ENCODE peak calls at places on chromosome 2, in eight cellular contexts. One of them, this sample, is unnamed.

GRCh38 chr2:45839388-45840251 is 188.1 kb downstream of the PRKCE start:
- DNase-seq in thoracic aorta: no peak
- DNase-seq in hepatocyte: no peak
- DNase-seq in left lung: no peak
- DNase-seq in lung: no peak
- DNase-seq in right atrium auricular region: no peak
- DNase-seq in CD8-positive, alpha-beta T cell: no peak
- DNase-seq in HCT116: no peak
- DNase-seq in this sample: no peak

GRCh38 chr2:58620127-58620526 is 379.0 kb upstream of the FANCL start:
- DNase-seq in left lung: no peak
- DNase-seq in hepatocyte: no peak
- DNase-seq in right atrium auricular region: no peak
- DNase-seq in lung: no peak
- DNase-seq in HCT116: no peak
- DNase-seq in CD8-positive, alpha-beta T cell: no peak
- DNase-seq in thoracic aorta: no peak
- DNase-seq in this sample: no peak

GRCh38 chr2:197255550-197255949 is 55.0 kb downstream of the ANKRD44 start:
- DNase-seq in lung: peak; percentile 60
- DNase-seq in CD8-positive, alpha-beta T cell: peak; percentile 45
- DNase-seq in left lung: peak; percentile 87
- DNase-seq in hepatocyte: peak; percentile 49
- DNase-seq in thoracic aorta: no peak
- DNase-seq in right atrium auricular region: peak; percentile 80
- DNase-seq in HCT116: no peak
- DNase-seq in this sample: peak; percentile 73

GRCh38 chr2:29304399-29304798 is 189.2 kb downstream of the CLIP4 start:
- DNase-seq in right atrium auricular region: no peak
- DNase-seq in HCT116: no peak
- DNase-seq in thoracic aorta: no peak
- DNase-seq in hepatocyte: no peak
- DNase-seq in CD8-positive, alpha-beta T cell: no peak
- DNase-seq in left lung: no peak
- DNase-seq in lung: no peak
- DNase-seq in this sample: peak; percentile 3

GRCh38 chr2:176419591-176420071 is 150.4 kb downstream of the MTX2 start:
- DNase-seq in CD8-positive, alpha-beta T cell: no peak
- DNase-seq in left lung: no peak
- DNase-seq in hepatocyte: no peak
- DNase-seq in HCT116: no peak
- DNase-seq in lung: no peak
- DNase-seq in right atrium auricular region: no peak
- DNase-seq in thoracic aorta: no peak
- DNase-seq in this sample: no peak

GRCh38 chr2:63537306-63537705 is 51.0 kb downstream of the WDPCP start:
- DNase-seq in HCT116: no peak
- DNase-seq in lung: no peak
- DNase-seq in CD8-positive, alpha-beta T cell: no peak
- DNase-seq in hepatocyte: no peak
- DNase-seq in thoracic aorta: no peak
- DNase-seq in left lung: no peak
- DNase-seq in right atrium auricular region: no peak
- DNase-seq in this sample: no peak

GRCh38 chr2:238602223-238602945 is 175.7 kb downstream of the ASB1 start:
- DNase-seq in thoracic aorta: no peak
- DNase-seq in right atrium auricular region: no peak
- DNase-seq in CD8-positive, alpha-beta T cell: no peak
- DNase-seq in HCT116: no peak
- DNase-seq in hepatocyte: no peak
- DNase-seq in lung: no peak
- DNase-seq in left lung: no peak
- DNase-seq in this sample: no peak

GRCh38 chr2:47520825-47521665 is 118.1 kb downstream of the MSH2 start:
- DNase-seq in thoracic aorta: no peak
- DNase-seq in left lung: peak; percentile 64
- DNase-seq in HCT116: no peak
- DNase-seq in lung: peak; percentile 36
- DNase-seq in hepatocyte: no peak
- DNase-seq in CD8-positive, alpha-beta T cell: peak; percentile 62
- DNase-seq in right atrium auricular region: no peak
- DNase-seq in this sample: no peak

GRCh38 chr2:43074592-43075053 is 151.8 kb downstream of the ZFP36L2 start:
- DNase-seq in right atrium auricular region: no peak
- DNase-seq in lung: no peak
- DNase-seq in hepatocyte: no peak
- DNase-seq in CD8-positive, alpha-beta T cell: no peak
- DNase-seq in thoracic aorta: no peak
- DNase-seq in HCT116: no peak
- DNase-seq in left lung: no peak
- DNase-seq in this sample: no peak

GRCh38 chr2:36458106-36458505 is 102.5 kb downstream of the CRIM1 start:
- DNase-seq in thoracic aorta: no peak
- DNase-seq in right atrium auricular region: no peak
- DNase-seq in lung: no peak
- DNase-seq in CD8-positive, alpha-beta T cell: no peak
- DNase-seq in HCT116: no peak
- DNase-seq in left lung: no peak
- DNase-seq in hepatocyte: no peak
- DNase-seq in this sample: no peak
- H3K4me1 ChIP-seq in thoracic aorta: peaks cover 37% of the 10 kb centered on the region
- H3K4me1 ChIP-seq in right atrium auricular region: no peaks in the 10 kb centered on the region
- H3K4me1 ChIP-seq in lung: peaks cover 20% of the 10 kb centered on the region
- H3K4me1 ChIP-seq in CD8-positive, alpha-beta T cell: no peaks in the 10 kb centered on the region
- H3K4me1 ChIP-seq in HCT116: peaks cover 56% of the 10 kb centered on the region
- H3K4me1 ChIP-seq in left lung: peaks cover 46% of the 10 kb centered on the region
- H3K4me1 ChIP-seq in hepatocyte: peaks cover 33% of the 10 kb centered on the region
- H3K4me1 ChIP-seq in this sample: peaks cover 100% of the 10 kb centered on the region

DNA sequence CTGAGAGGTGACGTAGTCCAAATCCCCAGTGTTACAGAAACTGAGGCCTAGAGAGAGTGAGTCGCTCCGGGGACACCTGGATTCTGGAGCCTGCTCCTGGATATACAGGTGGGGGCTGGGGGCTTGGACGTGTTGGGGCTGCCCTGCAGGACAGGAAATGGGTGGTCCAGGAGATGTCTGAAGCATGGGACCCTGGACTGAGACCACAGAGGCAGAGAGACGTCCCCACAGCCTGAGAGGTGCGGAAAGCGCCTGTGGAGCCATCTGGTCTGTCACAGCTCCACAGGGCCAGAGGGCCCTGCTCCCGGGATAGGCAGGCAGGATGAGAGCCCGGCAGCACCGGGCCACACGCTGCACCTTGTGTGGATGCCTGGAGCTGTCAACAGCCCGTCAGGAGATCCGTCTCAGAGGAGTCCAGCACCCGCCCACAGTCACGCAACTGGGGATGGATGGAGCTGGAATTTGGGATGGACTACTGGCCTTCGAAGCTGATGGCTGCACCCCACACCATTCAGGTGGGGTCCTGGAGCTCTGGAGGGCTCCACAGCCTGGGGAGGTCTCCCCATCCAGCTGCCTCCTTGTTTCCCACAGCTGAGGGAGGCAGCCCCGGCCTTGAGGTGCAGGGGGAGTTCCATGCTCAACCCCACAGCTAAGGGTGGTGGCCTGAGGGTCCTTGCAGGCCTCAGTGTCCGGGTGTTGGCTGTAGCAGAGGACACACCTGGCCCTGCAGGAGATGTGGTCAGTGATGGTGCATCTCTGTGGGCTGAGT is 303.0 kb downstream of the NDUFA10 start:
- DNase-seq in CD8-positive, alpha-beta T cell: no peak
- DNase-seq in right atrium auricular region: no peak
- DNase-seq in HCT116: no peak
- DNase-seq in thoracic aorta: no peak
- DNase-seq in hepatocyte: no peak
- DNase-seq in lung: no peak
- DNase-seq in left lung: no peak
- DNase-seq in this sample: peak; percentile 35
- H3K9me3 ChIP-seq in CD8-positive, alpha-beta T cell: no peaks in the 10 kb centered on the region
- H3K9me3 ChIP-seq in right atrium auricular region: no peaks in the 10 kb centered on the region
- H3K9me3 ChIP-seq in HCT116: no peaks in the 10 kb centered on the region
- H3K9me3 ChIP-seq in thoracic aorta: no peaks in the 10 kb centered on the region
- H3K9me3 ChIP-seq in hepatocyte: no peaks in the 10 kb centered on the region
- H3K9me3 ChIP-seq in lung: peaks cover 1% of the 10 kb centered on the region
- H3K9me3 ChIP-seq in left lung: no peaks in the 10 kb centered on the region
- H3K9me3 ChIP-seq in this sample: no peaks in the 10 kb centered on the region

DNA sequence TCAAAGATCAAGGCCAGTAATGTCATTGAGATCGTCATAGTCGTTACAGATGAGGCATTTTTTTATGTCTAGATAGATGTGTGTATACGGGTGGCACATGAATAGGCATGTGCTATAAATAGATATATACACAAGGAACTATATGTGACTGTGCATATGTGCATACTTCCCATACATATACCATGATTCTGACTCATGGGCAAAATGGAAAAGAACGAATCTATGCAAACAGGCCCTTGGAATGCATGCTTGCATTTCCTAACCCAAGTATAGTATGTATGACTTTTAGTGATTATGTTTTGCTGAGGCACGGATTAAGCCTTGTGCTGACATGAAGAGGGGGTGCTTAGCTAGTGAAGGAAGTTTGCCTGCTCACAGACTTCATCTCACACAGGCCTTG is 111.7 kb downstream of the BCL11A start:
- DNase-seq in lung: no peak
- DNase-seq in thoracic aorta: no peak
- DNase-seq in hepatocyte: no peak
- DNase-seq in CD8-positive, alpha-beta T cell: no peak
- DNase-seq in left lung: no peak
- DNase-seq in right atrium auricular region: no peak
- DNase-seq in HCT116: no peak
- DNase-seq in this sample: no peak
- H3K4me1 ChIP-seq in lung: no peaks in the 10 kb centered on the region
- H3K4me1 ChIP-seq in thoracic aorta: no peaks in the 10 kb centered on the region
- H3K4me1 ChIP-seq in hepatocyte: no peaks in the 10 kb centered on the region
- H3K4me1 ChIP-seq in CD8-positive, alpha-beta T cell: no peaks in the 10 kb centered on the region
- H3K4me1 ChIP-seq in left lung: peaks cover 10% of the 10 kb centered on the region
- H3K4me1 ChIP-seq in right atrium auricular region: no peaks in the 10 kb centered on the region
- H3K4me1 ChIP-seq in HCT116: no peaks in the 10 kb centered on the region
- H3K4me1 ChIP-seq in this sample: no peaks in the 10 kb centered on the region

GRCh38 chr2:15569658-15570615 is 8.8 kb upstream of the NBAS start:
- DNase-seq in lung: no peak
- DNase-seq in hepatocyte: no peak
- DNase-seq in HCT116: no peak
- DNase-seq in thoracic aorta: no peak
- DNase-seq in right atrium auricular region: no peak
- DNase-seq in CD8-positive, alpha-beta T cell: no peak
- DNase-seq in left lung: no peak
- DNase-seq in this sample: no peak
- H3K9me3 ChIP-seq in lung: no peaks in the 10 kb centered on the region
- H3K9me3 ChIP-seq in hepatocyte: no peaks in the 10 kb centered on the region
- H3K9me3 ChIP-seq in HCT116: no peaks in the 10 kb centered on the region
- H3K9me3 ChIP-seq in thoracic aorta: no peaks in the 10 kb centered on the region
- H3K9me3 ChIP-seq in right atrium auricular region: no peaks in the 10 kb centered on the region
- H3K9me3 ChIP-seq in CD8-positive, alpha-beta T cell: no peaks in the 10 kb centered on the region
- H3K9me3 ChIP-seq in left lung: no peaks in the 10 kb centered on the region
- H3K9me3 ChIP-seq in this sample: no peaks in the 10 kb centered on the region

GRCh38 chr2:99865217-99865569 is 277.2 kb downstream of the AFF3 start:
- DNase-seq in thoracic aorta: no peak
- DNase-seq in lung: no peak
- DNase-seq in left lung: no peak
- DNase-seq in HCT116: no peak
- DNase-seq in CD8-positive, alpha-beta T cell: no peak
- DNase-seq in right atrium auricular region: no peak
- DNase-seq in hepatocyte: no peak
- DNase-seq in this sample: peak; percentile 40
- H3K4me1 ChIP-seq in thoracic aorta: peaks cover 3% of the 10 kb centered on the region
- H3K4me1 ChIP-seq in lung: peaks cover 12% of the 10 kb centered on the region
- H3K4me1 ChIP-seq in left lung: peaks cover 28% of the 10 kb centered on the region
- H3K4me1 ChIP-seq in HCT116: no peaks in the 10 kb centered on the region
- H3K4me1 ChIP-seq in CD8-positive, alpha-beta T cell: no peaks in the 10 kb centered on the region
- H3K4me1 ChIP-seq in right atrium auricular region: no peaks in the 10 kb centered on the region
- H3K4me1 ChIP-seq in hepatocyte: no peaks in the 10 kb centered on the region
- H3K4me1 ChIP-seq in this sample: peaks cover 23% of the 10 kb centered on the region

GRCh38 chr2:95234286-95234785 is 27.0 kb downstream of the ZNF892 start:
- DNase-seq in left lung: no peak
- DNase-seq in right atrium auricular region: no peak
- DNase-seq in thoracic aorta: no peak
- DNase-seq in hepatocyte: no peak
- DNase-seq in HCT116: no peak
- DNase-seq in CD8-positive, alpha-beta T cell: no peak
- DNase-seq in lung: no peak
- DNase-seq in this sample: no peak
- H3K9me3 ChIP-seq in left lung: peaks cover 20% of the 10 kb centered on the region
- H3K9me3 ChIP-seq in right atrium auricular region: peaks cover 50% of the 10 kb centered on the region
- H3K9me3 ChIP-seq in thoracic aorta: peaks cover 33% of the 10 kb centered on the region
- H3K9me3 ChIP-seq in hepatocyte: no peaks in the 10 kb centered on the region
- H3K9me3 ChIP-seq in HCT116: no peaks in the 10 kb centered on the region
- H3K9me3 ChIP-seq in CD8-positive, alpha-beta T cell: no peaks in the 10 kb centered on the region
- H3K9me3 ChIP-seq in lung: peaks cover 9% of the 10 kb centered on the region
- H3K9me3 ChIP-seq in this sample: no peaks in the 10 kb centered on the region

DNA sequence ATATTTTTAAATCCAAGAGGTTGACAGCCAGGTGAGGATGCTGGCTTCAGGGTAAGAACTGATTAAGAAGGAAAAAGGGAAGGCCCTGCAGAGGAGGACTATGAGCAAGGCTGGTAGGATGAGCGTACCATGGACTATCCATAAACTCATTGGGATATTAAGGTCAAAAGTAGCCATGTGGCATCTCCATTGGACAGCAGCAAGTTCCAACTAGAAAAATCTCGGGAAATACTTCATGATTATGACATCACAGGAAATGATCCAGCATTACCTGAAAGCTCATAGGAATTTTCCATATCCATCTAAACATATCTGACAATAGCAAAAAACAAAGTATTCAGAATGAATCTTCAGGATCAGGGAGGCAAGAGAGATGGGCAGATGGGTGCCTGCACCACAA is 34.2 kb downstream of the TGFA start:
- DNase-seq in lung: no peak
- DNase-seq in CD8-positive, alpha-beta T cell: no peak
- DNase-seq in thoracic aorta: no peak
- DNase-seq in hepatocyte: no peak
- DNase-seq in HCT116: no peak
- DNase-seq in right atrium auricular region: no peak
- DNase-seq in left lung: no peak
- DNase-seq in this sample: no peak
- H3K4me1 ChIP-seq in lung: peaks cover 14% of the 10 kb centered on the region
- H3K4me1 ChIP-seq in CD8-positive, alpha-beta T cell: peaks cover 13% of the 10 kb centered on the region
- H3K4me1 ChIP-seq in thoracic aorta: no peaks in the 10 kb centered on the region
- H3K4me1 ChIP-seq in hepatocyte: peaks cover 13% of the 10 kb centered on the region
- H3K4me1 ChIP-seq in HCT116: peaks cover 90% of the 10 kb centered on the region
- H3K4me1 ChIP-seq in right atrium auricular region: no peaks in the 10 kb centered on the region
- H3K4me1 ChIP-seq in left lung: peaks cover 57% of the 10 kb centered on the region
- H3K4me1 ChIP-seq in this sample: no peaks in the 10 kb centered on the region

GRCh38 chr2:148670773-148671172 is 26.2 kb downstream of the EPC2 start:
- DNase-seq in CD8-positive, alpha-beta T cell: no peak
- DNase-seq in thoracic aorta: no peak
- DNase-seq in left lung: no peak
- DNase-seq in hepatocyte: no peak
- DNase-seq in HCT116: no peak
- DNase-seq in lung: no peak
- DNase-seq in right atrium auricular region: no peak
- DNase-seq in this sample: no peak
- H3K9me3 ChIP-seq in CD8-positive, alpha-beta T cell: no peaks in the 10 kb centered on the region
- H3K9me3 ChIP-seq in thoracic aorta: no peaks in the 10 kb centered on the region
- H3K9me3 ChIP-seq in left lung: no peaks in the 10 kb centered on the region
- H3K9me3 ChIP-seq in hepatocyte: no peaks in the 10 kb centered on the region
- H3K9me3 ChIP-seq in HCT116: no peaks in the 10 kb centered on the region
- H3K9me3 ChIP-seq in lung: no peaks in the 10 kb centered on the region
- H3K9me3 ChIP-seq in right atrium auricular region: no peaks in the 10 kb centered on the region
- H3K9me3 ChIP-seq in this sample: no peaks in the 10 kb centered on the region

This sample was measured in tibial artery.